ENCODE peak calls at places on chromosomes 5 and 9, in four cellular contexts. G, O, A and T are unnamed samples.

GRCh38 chr9:92384373-92384772 is 20.0 kb downstream of the OGN start:
- DNase-seq in O (no peak), A (no peak), G (no peak), T (no peak)

GRCh38 chr9:121987312-121987711 is 105.8 kb downstream of the TTLL11 start:
- DNase-seq in G (no peak), O (no peak), A (no peak), T (no peak)

GRCh38 chr5:151126199-151126645 is 31.4 kb downstream of the ANXA6 start:
- DNase-seq in G (peak; percentile 72), O (peak; percentile 91), A (peak; percentile 77), T (peak; percentile 68)

GRCh38 chr9:92463989-92464388 is 18.3 kb downstream of the ASPN start:
- DNase-seq in O (no peak), G (peak; percentile 12), A (no peak), T (no peak)

GRCh38 chr9:114163517-114163924 is 8.2 kb downstream of the COL27A1 start:
- DNase-seq in G (peak; percentile 25), A (peak; percentile 58), O (no peak), T (peak; percentile 45)

GRCh38 chr5:110288766-110289165 is 437.7 kb downstream of the TMEM232 start:
- DNase-seq in A (no peak), O (no peak), G (no peak), T (no peak)

GRCh38 chr9:88443480-88444113 is 55.4 kb downstream of the SPIN1 start:
- DNase-seq in G (no peak), O (no peak), A (no peak), T (no peak)

GRCh38 chr9:105237246-105237645 is 7.2 kb upstream of the SLC44A1 start:
- DNase-seq in G (no peak), O (no peak), A (no peak), T (no peak)

GRCh38 chr5:96844476-96844990 is 31.8 kb upstream of the ERAP2 start:
- DNase-seq in G (no peak), A (no peak), O (no peak), T (no peak)

GRCh38 chr9:113705938-113706519 is 170.1 kb upstream of the ZNF618 start:
- DNase-seq in A (no peak), O (no peak), G (no peak), T (peak; percentile 85)

GRCh38 chr5:144504929-144505578 is 334.4 kb downstream of the KCTD16 start:
- DNase-seq in A (no peak), G (no peak), O (no peak), T (no peak)

GRCh38 chr5:120599576-120599975 is 135.5 kb downstream of the PRR16 start:
- DNase-seq in G (no peak), O (peak; percentile 6), A (no peak), T (no peak)

GRCh38 chr9:16824545-16825041 is 45.9 kb downstream of the BNC2 start:
- DNase-seq in G (peak; percentile 51), O (no peak), A (no peak), T (no peak)

GRCh38 chr9:78932849-78933627 is 636.1 kb downstream of the PSAT1 start:
- DNase-seq in O (no peak), A (no peak), G (peak; percentile 56), T (no peak)

GRCh38 chr9:109779711-109780452 is at the start of gene PALM2AKAP2:
- DNase-seq in A (peak; percentile 76), O (peak; percentile 2), G (peak; percentile 43), T (no peak)

GRCh38 chr9:133089271-133089671 is 27.5 kb downstream of the CEL start:
- DNase-seq in A (no peak), G (peak; percentile 17), O (peak; percentile 59), T (no peak)

GRCh38 chr9:124238546-124239140 is 19.1 kb upstream of the NEK6 start:
- DNase-seq in G (no peak), O (no peak), A (no peak), T (no peak)

GRCh38 chr5:115962565-115963402 is 509 bp downstream of the LVRN start:
- DNase-seq in G (no peak), A (peak; percentile 41), O (no peak), T (no peak)

GRCh38 chr9:86079421-86080111 is 19.8 kb downstream of the GOLM1 start:
- DNase-seq in O (no peak), A (no peak), G (peak; percentile 47), T (no peak)

GRCh38 chr5:66745297-66745696 is 149.1 kb downstream of the MAST4 start:
- DNase-seq in G (no peak), O (no peak), A (no peak), T (no peak)
- TF ChIP-seq HMGXB4 in G (no peak), O (no peak), A (no peak), T (no peak)

DNA sequence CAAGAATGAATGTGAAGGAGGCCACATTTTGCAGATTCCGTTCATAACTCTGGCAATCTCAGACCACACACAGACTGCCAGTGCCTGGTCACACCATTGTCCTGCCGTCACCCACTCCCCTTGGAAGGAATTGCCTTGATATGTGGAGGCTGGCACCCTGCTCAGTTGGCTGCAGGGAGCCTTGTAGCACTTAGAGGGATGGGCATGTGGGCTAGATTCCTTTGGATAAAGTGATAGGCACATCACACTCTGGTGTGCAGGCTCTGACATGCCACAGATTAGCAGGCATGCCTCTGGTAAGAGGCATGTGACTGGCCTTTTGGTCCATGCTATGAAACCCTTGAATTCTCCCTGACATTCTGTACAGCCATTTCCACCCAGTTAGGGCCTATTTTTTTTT is 254.6 kb upstream of the PIK3R1 start:
- DNase-seq in G (no peak), O (no peak), A (no peak), T (no peak)
- TF ChIP-seq HMGXB4 in G (no peak), O (no peak), A (no peak), T (no peak)

GRCh38 chr9:131733601-131734061 is 6.2 kb downstream of the RAPGEF1 start:
- DNase-seq in O (peak; percentile 55), A (no peak), G (peak; percentile 88), T (no peak)

GRCh38 chr9:131734165-131734610 is 5.7 kb downstream of the RAPGEF1 start:
- DNase-seq in G (peak; percentile 52), A (no peak), O (no peak), T (no peak)

GRCh38 chr9:131736440-131736839 is 3.4 kb downstream of the RAPGEF1 start:
- DNase-seq in A (no peak), O (no peak), G (no peak), T (no peak)

GRCh38 chr9:131734781-131735180 is 5.1 kb downstream of the RAPGEF1 start:
- DNase-seq in A (no peak), G (no peak), O (no peak), T (no peak)

DNA sequence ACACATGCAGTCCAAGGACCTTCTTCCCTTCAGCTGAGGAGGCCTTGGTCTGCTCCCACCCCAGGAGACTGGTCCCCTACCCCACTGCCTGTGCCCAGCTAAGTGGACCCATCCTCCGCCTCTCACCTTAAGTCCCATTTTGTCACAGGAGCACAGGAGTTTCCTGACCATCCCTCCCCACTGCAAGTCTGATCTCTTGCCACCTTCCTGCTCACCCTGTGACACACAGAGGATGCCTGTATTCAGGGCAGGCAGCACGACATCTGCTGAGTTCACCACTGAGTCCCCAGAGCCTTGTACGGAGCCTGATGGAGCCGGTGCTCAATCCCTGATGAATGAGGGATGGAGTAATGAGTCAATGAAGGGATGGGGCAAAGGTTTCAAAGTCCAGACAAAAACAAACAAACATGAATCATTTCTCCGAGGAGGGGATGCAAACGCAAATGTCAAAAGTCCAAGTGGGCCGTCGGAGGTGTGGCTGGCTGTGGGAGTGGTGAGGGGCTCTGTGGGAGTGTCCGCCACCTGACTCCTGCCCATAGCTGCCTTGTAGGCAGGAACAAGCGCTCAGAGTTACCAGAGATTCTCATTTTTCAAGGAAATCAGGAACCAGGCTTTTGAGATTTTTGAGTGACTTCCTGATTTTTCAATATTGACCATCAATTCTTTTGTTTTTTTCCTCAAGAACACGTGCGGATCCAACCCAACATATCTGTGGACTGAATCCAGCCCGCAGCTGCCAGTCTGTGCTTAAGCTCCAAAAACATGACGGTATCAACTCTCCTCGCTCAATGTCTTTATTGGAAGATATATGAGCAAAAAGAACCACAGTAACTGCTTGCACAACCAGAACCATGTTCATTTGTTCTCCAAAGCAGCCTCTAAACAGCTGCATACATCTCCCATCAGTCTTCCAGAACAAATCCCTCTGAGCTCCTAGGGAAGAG is 4.4 kb downstream of the RAPGEF1 start:
- DNase-seq in O (no peak), A (no peak), G (peak; percentile 86), T (peak; percentile 94)
- TF ChIP-seq HMGXB4 in O (no peak), A (no peak), G (no peak), T (peak; percentile 53)

GRCh38 chr9:23322392-23322791 is 503.6 kb downstream of the ELAVL2 start:
- DNase-seq in O (no peak), G (no peak), A (no peak), T (no peak)
- TF ChIP-seq HMGXB4 in O (no peak), G (no peak), A (no peak), T (no peak)

DNA sequence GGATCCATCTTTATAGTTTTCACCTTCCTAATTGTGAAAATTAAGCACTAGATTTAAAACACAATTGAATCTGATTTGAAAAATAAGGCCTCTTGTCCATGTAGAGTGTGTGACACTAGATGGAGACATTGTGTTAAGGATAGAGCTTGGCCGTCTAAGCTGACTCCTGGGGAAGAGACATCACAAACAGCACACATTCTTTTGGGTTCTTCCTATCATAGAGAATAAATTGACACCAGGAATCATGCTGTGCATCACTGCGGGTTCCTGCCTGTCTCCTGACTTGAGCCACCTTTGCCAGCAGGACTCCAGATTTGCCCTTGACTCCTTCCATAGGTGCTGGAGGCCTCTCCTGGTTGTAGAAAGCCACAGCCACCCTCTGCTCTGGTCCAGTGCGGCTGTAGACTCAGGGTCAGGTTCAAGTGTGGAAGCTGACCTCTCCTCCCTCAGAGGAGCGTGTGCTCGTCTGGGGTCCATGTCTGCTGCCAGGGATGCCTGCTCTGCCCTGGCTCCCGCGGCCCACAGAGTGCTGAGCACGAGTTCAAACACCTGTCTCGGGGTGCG is 11.2 kb downstream of the ROPN1L start:
- DNase-seq in A (no peak), O (peak; percentile 80), G (peak; percentile 91), T (peak; percentile 55)
- TF ChIP-seq HMGXB4 in A (no peak), O (no peak), G (no peak), T (no peak)

GRCh38 chr5:73196201-73196600 is 23.2 kb downstream of the TMEM174 start:
- DNase-seq in G (no peak), A (no peak), O (no peak), T (no peak)
- TF ChIP-seq HMGXB4 in G (no peak), A (no peak), O (no peak), T (no peak)